ENCODE peak calls at places on chromosome 10, in seven cellular contexts. One of them, this sample, is unnamed.

GRCh38 chr10:88642991-88643390 is 21.3 kb upstream of the LIPF start:
- DNase-seq in HepG2: no peak
- DNase-seq in GM12878: no peak
- DNase-seq in GM12892: no peak
- DNase-seq in H1: no peak
- DNase-seq in SK-N-SH: no peak
- DNase-seq in K562: no peak
- DNase-seq in this sample: no peak

GRCh38 chr10:73517166-73517888 is 21.5 kb upstream of the PPP3CB start:
- DNase-seq in H1: no peak
- DNase-seq in GM12892: no peak
- DNase-seq in GM12878: no peak
- DNase-seq in SK-N-SH: no peak
- DNase-seq in HepG2: no peak
- DNase-seq in K562: peak
- DNase-seq in this sample: no peak

GRCh38 chr10:74932648-74933047 is 106.2 kb downstream of the KAT6B start:
- DNase-seq in HepG2: no peak
- DNase-seq in SK-N-SH: no peak
- DNase-seq in GM12878: no peak
- DNase-seq in K562: no peak
- DNase-seq in H1: no peak
- DNase-seq in GM12892: no peak
- DNase-seq in this sample: no peak

GRCh38 chr10:47160229-47160908 is 139.6 kb upstream of the GDF10 start:
- DNase-seq in K562: no peak
- DNase-seq in HepG2: no peak
- DNase-seq in H1: no peak
- DNase-seq in GM12878: no peak
- DNase-seq in SK-N-SH: no peak
- DNase-seq in GM12892: no peak
- DNase-seq in this sample: no peak

GRCh38 chr10:104779701-104780100 is 138.6 kb downstream of the SORCS3 start:
- DNase-seq in H1: no peak
- DNase-seq in GM12878: no peak
- DNase-seq in SK-N-SH: no peak
- DNase-seq in HepG2: no peak
- DNase-seq in K562: no peak
- DNase-seq in GM12892: no peak
- DNase-seq in this sample: no peak

GRCh38 chr10:114486938-114487814 is 82.9 kb upstream of the AFAP1L2 start:
- DNase-seq in SK-N-SH: peak
- DNase-seq in GM12892: no peak
- DNase-seq in HepG2: peak
- DNase-seq in H1: no peak
- DNase-seq in K562: no peak
- DNase-seq in GM12878: no peak
- DNase-seq in this sample: no peak

GRCh38 chr10:124025152-124025551 is 68.2 kb downstream of the CHST15 start:
- DNase-seq in GM12892: no peak
- DNase-seq in K562: no peak
- DNase-seq in H1: no peak
- DNase-seq in GM12878: no peak
- DNase-seq in SK-N-SH: no peak
- DNase-seq in HepG2: no peak
- DNase-seq in this sample: no peak

GRCh38 chr10:35194906-35195305 is 68.3 kb downstream of the CREM start:
- DNase-seq in SK-N-SH: peak
- DNase-seq in K562: peak
- DNase-seq in GM12892: no peak
- DNase-seq in HepG2: no peak
- DNase-seq in GM12878: no peak
- DNase-seq in H1: no peak
- DNase-seq in this sample: no peak

GRCh38 chr10:110901954-110902819 is 16.8 kb downstream of the BBIP1 start:
- DNase-seq in SK-N-SH: no peak
- DNase-seq in HepG2: no peak
- DNase-seq in K562: peak
- DNase-seq in GM12892: no peak
- DNase-seq in GM12878: no peak
- DNase-seq in H1: no peak
- DNase-seq in this sample: no peak

GRCh38 chr10:25522946-25523608 is 348.3 kb downstream of the GPR158 start:
- DNase-seq in GM12892: no peak
- DNase-seq in SK-N-SH: peak
- DNase-seq in K562: peak
- DNase-seq in HepG2: no peak
- DNase-seq in GM12878: no peak
- DNase-seq in H1: peak
- DNase-seq in this sample: no peak

GRCh38 chr10:113854757-113855626 is 531 bp downstream of the NHLRC2 start:
- DNase-seq in GM12878: no peak
- DNase-seq in SK-N-SH: peak
- DNase-seq in GM12892: peak
- DNase-seq in HepG2: peak
- DNase-seq in K562: peak
- DNase-seq in H1: no peak
- DNase-seq in this sample: peak

GRCh38 chr10:129532838-129533237 is 65.8 kb downstream of the MGMT start:
- DNase-seq in HepG2: no peak
- DNase-seq in GM12878: no peak
- DNase-seq in H1: no peak
- DNase-seq in SK-N-SH: no peak
- DNase-seq in K562: no peak
- DNase-seq in GM12892: no peak
- DNase-seq in this sample: no peak

GRCh38 chr10:26855186-26855585 is 5.6 kb downstream of the ABI1 start:
- DNase-seq in K562: no peak
- DNase-seq in GM12878: no peak
- DNase-seq in SK-N-SH: no peak
- DNase-seq in GM12892: no peak
- DNase-seq in H1: no peak
- DNase-seq in HepG2: no peak
- DNase-seq in this sample: no peak
- TF ChIP-seq TAF1 in K562: no peak
- TF ChIP-seq TAF1 in GM12878: no peak
- TF ChIP-seq TAF1 in SK-N-SH: no peak
- TF ChIP-seq TAF1 in GM12892: no peak
- TF ChIP-seq TAF1 in H1: no peak
- TF ChIP-seq TAF1 in HepG2: no peak
- TF ChIP-seq TAF1 in this sample: no peak

DNA sequence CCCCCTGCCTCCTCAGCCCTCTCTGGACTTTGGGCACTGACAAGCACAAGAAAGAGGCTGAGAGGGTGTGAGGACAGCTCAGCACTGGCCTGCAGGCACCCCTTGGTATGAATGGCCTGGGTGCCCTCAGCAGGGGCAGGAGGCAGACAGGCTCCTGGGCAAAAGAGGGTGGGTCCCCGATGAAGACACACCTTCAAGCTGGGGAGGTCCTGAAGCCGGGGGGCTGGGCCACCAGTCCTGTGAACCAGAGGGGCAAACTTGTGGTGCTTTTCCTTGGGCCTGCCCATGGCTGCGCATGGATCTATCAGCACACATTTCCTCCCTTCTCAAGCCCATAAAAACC is 22.8 kb downstream of the FAM241B start:
- DNase-seq in K562: no peak
- DNase-seq in HepG2: no peak
- DNase-seq in GM12892: no peak
- DNase-seq in GM12878: no peak
- DNase-seq in SK-N-SH: no peak
- DNase-seq in H1: no peak
- DNase-seq in this sample: no peak
- TF ChIP-seq TAF1 in K562: no peak
- TF ChIP-seq TAF1 in HepG2: no peak
- TF ChIP-seq TAF1 in GM12892: no peak
- TF ChIP-seq TAF1 in GM12878: no peak
- TF ChIP-seq TAF1 in SK-N-SH: no peak
- TF ChIP-seq TAF1 in H1: no peak
- TF ChIP-seq TAF1 in this sample: no peak

GRCh38 chr10:15231403-15231802 is 62.9 kb upstream of the NMT2 start:
- DNase-seq in GM12878: no peak
- DNase-seq in H1: no peak
- DNase-seq in GM12892: no peak
- DNase-seq in HepG2: no peak
- DNase-seq in SK-N-SH: no peak
- DNase-seq in K562: no peak
- DNase-seq in this sample: no peak
- TF ChIP-seq TAF1 in GM12878: no peak
- TF ChIP-seq TAF1 in H1: no peak
- TF ChIP-seq TAF1 in GM12892: no peak
- TF ChIP-seq TAF1 in HepG2: no peak
- TF ChIP-seq TAF1 in SK-N-SH: no peak
- TF ChIP-seq TAF1 in K562: no peak
- TF ChIP-seq TAF1 in this sample: no peak

DNA sequence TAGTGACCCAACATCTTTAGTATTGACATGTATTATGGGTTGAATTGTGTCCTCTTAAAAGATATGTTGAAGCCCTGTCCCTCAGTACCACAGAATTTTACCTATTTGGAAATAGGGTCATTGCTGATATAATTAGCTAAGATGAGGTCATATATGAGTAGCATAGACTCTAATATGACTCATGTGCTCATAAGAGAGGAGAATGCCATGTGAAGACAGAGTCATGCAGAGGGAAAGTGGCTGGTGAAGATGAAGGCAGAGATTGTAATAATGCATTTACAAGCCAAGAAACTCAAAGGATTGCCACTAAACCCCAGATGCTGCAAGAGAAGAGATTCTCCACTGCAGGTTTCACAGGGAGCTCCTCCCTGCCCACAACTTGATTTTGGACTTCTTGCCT is 496.4 kb downstream of the KIF20B start:
- DNase-seq in H1: no peak
- DNase-seq in GM12892: no peak
- DNase-seq in K562: no peak
- DNase-seq in GM12878: no peak
- DNase-seq in HepG2: no peak
- DNase-seq in SK-N-SH: no peak
- DNase-seq in this sample: no peak
- TF ChIP-seq TAF1 in H1: no peak
- TF ChIP-seq TAF1 in GM12892: no peak
- TF ChIP-seq TAF1 in K562: no peak
- TF ChIP-seq TAF1 in GM12878: no peak
- TF ChIP-seq TAF1 in HepG2: no peak
- TF ChIP-seq TAF1 in SK-N-SH: no peak
- TF ChIP-seq TAF1 in this sample: no peak

GRCh38 chr10:103278862-103279298 is 1.9 kb downstream of the INA start:
- DNase-seq in GM12878: no peak
- DNase-seq in H1: no peak
- DNase-seq in GM12892: no peak
- DNase-seq in HepG2: no peak
- DNase-seq in SK-N-SH: no peak
- DNase-seq in K562: peak
- DNase-seq in this sample: peak
- TF ChIP-seq TAF1 in GM12878: no peak
- TF ChIP-seq TAF1 in H1: no peak
- TF ChIP-seq TAF1 in GM12892: no peak
- TF ChIP-seq TAF1 in HepG2: no peak
- TF ChIP-seq TAF1 in SK-N-SH: no peak
- TF ChIP-seq TAF1 in K562: no peak
- TF ChIP-seq TAF1 in this sample: no peak

GRCh38 chr10:4509405-4509804 is 316.6 kb upstream of the AKR1E2 start:
- DNase-seq in GM12892: no peak
- DNase-seq in K562: no peak
- DNase-seq in SK-N-SH: no peak
- DNase-seq in H1: no peak
- DNase-seq in GM12878: no peak
- DNase-seq in HepG2: no peak
- DNase-seq in this sample: no peak
- TF ChIP-seq TAF1 in GM12892: no peak
- TF ChIP-seq TAF1 in K562: no peak
- TF ChIP-seq TAF1 in SK-N-SH: no peak
- TF ChIP-seq TAF1 in H1: no peak
- TF ChIP-seq TAF1 in GM12878: no peak
- TF ChIP-seq TAF1 in HepG2: no peak
- TF ChIP-seq TAF1 in this sample: no peak

GRCh38 chr10:51269816-51270215 is 195.5 kb downstream of the PRKG1 start:
- DNase-seq in GM12892: no peak
- DNase-seq in GM12878: no peak
- DNase-seq in SK-N-SH: no peak
- DNase-seq in HepG2: no peak
- DNase-seq in K562: no peak
- DNase-seq in H1: no peak
- DNase-seq in this sample: no peak
- TF ChIP-seq TAF1 in GM12892: no peak
- TF ChIP-seq TAF1 in GM12878: no peak
- TF ChIP-seq TAF1 in SK-N-SH: no peak
- TF ChIP-seq TAF1 in HepG2: no peak
- TF ChIP-seq TAF1 in K562: no peak
- TF ChIP-seq TAF1 in H1: no peak
- TF ChIP-seq TAF1 in this sample: no peak

GRCh38 chr10:107141539-107142061 is 22.9 kb downstream of the SORCS1 start:
- DNase-seq in K562: no peak
- DNase-seq in H1: no peak
- DNase-seq in SK-N-SH: no peak
- DNase-seq in GM12892: no peak
- DNase-seq in GM12878: no peak
- DNase-seq in HepG2: no peak
- DNase-seq in this sample: no peak
- TF ChIP-seq TAF1 in K562: no peak
- TF ChIP-seq TAF1 in H1: no peak
- TF ChIP-seq TAF1 in SK-N-SH: no peak
- TF ChIP-seq TAF1 in GM12892: no peak
- TF ChIP-seq TAF1 in GM12878: no peak
- TF ChIP-seq TAF1 in HepG2: no peak
- TF ChIP-seq TAF1 in this sample: no peak

GRCh38 chr10:86368046-86368445 is 1.5 kb upstream of the GRID1 start:
- DNase-seq in GM12892: no peak
- DNase-seq in K562: no peak
- DNase-seq in HepG2: no peak
- DNase-seq in H1: no peak
- DNase-seq in GM12878: no peak
- DNase-seq in SK-N-SH: no peak
- DNase-seq in this sample: no peak
- TF ChIP-seq TAF1 in GM12892: no peak
- TF ChIP-seq TAF1 in K562: no peak
- TF ChIP-seq TAF1 in HepG2: no peak
- TF ChIP-seq TAF1 in H1: no peak
- TF ChIP-seq TAF1 in GM12878: no peak
- TF ChIP-seq TAF1 in SK-N-SH: no peak
- TF ChIP-seq TAF1 in this sample: no peak